ENCODE peak calls at places on chromosomes 2 and 18, in five cellular contexts. D is HepG2, O is K562, Z is GM12878, N is H1. Y is an unnamed sample.

GRCh38 chr2:172643142-172643541 is 87.3 kb downstream of the PDK1 start:
- DNase-seq in D (peak), O (no peak), Z (no peak), N (no peak), Y (no peak)

GRCh38 chr2:2799151-2799697 is 468.1 kb upstream of the MYT1L start:
- DNase-seq in D (no peak), O (no peak), Z (no peak), N (no peak), Y (no peak)

GRCh38 chr2:7044253-7045250 is 127.3 kb downstream of the RNF144A start:
- DNase-seq in D (peak), O (peak), Z (peak), N (peak), Y (peak)

GRCh38 chr2:53490659-53491058 is 276.9 kb upstream of the CHAC2 start:
- DNase-seq in D (no peak), O (no peak), Z (no peak), N (no peak), Y (peak)

GRCh38 chr2:195657634-195658540 is 861 bp downstream of the SLC39A10 start:
- DNase-seq in D (peak), O (peak), Z (no peak), N (no peak), Y (peak)

GRCh38 chr2:75415141-75415540 is 145.6 kb downstream of the EVA1A start:
- DNase-seq in D (no peak), O (no peak), Z (no peak), N (no peak), Y (no peak)

GRCh38 chr2:209463226-209463625 is 39.4 kb downstream of the MAP2 start:
- DNase-seq in D (no peak), O (no peak), Z (no peak), N (no peak), Y (peak)

GRCh38 chr2:9525266-9525665 is 30.4 kb downstream of the ADAM17 start:
- DNase-seq in D (no peak), O (no peak), Z (no peak), N (no peak), Y (no peak)

GRCh38 chr2:109482371-109482841 is 131.4 kb downstream of the SEPTIN10 start:
- DNase-seq in D (no peak), O (no peak), Z (no peak), N (no peak), Y (no peak)

GRCh38 chr2:188517549-188518255 is 226.0 kb downstream of the GULP1 start:
- DNase-seq in D (no peak), O (no peak), Z (no peak), N (no peak), Y (no peak)

GRCh38 chr2:113157897-113158753 is 15.6 kb upstream of the PSD4 start:
- DNase-seq in D (no peak), O (no peak), Z (no peak), N (no peak), Y (no peak)

GRCh38 chr2:163774862-163775261 is 39.1 kb upstream of the FIGN start:
- DNase-seq in D (no peak), O (no peak), Z (no peak), N (no peak), Y (peak)

GRCh38 chr2:228318218-228318617 is 136.7 kb upstream of the SPHKAP start:
- DNase-seq in D (peak), O (no peak), Z (no peak), N (peak), Y (peak)

GRCh38 chr2:169827272-169828140 is at the start of gene UBR3:
- DNase-seq in D (peak), O (peak), Z (peak), N (peak), Y (peak)

GRCh38 chr2:226410212-226410611 is 389.4 kb downstream of the IRS1 start:
- DNase-seq in D (no peak), O (no peak), Z (no peak), N (no peak), Y (no peak)

GRCh38 chr18:68177807-68178702 is 536.9 kb downstream of the TMX3 start:
- DNase-seq in D (peak), O (no peak), Z (no peak), N (no peak), Y (no peak)
- TF ChIP-seq HDAC2 in D (no peak), O (no peak), Z (no peak), N (no peak), Y (no peak)

DNA sequence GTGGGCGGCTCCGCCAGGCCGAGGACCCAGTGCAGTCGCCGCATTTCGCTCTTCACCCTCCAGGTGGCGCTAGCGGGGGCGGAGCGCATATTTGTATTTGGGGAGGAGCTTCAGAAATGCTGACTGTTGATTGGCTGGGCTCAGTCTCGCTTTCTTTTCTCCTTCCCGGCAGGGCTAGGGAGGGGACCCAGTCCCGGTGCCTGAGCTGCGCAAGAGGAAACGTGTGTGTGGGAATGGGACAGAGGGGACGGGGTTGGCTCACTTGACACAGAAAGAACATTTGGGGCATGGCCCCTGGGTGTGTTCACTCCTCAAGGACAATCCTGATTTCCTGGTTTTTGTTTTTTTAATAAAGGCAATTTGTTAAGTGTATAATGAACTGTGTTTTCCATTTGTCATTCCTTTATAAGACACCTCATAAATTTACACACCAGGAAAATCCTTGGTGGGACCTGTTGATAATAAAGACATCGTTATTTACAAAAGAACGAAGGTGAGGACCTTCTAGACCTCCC is 20.4 kb upstream of the DNMT3A start:
- DNase-seq in D (peak), O (peak), Z (peak), N (peak), Y (peak)
- TF ChIP-seq EP300 in D (no peak), O (no peak), Z (no peak), N (no peak), Y (no peak)

GRCh38 chr2:796151-796955 is 119.1 kb upstream of the TMEM18 start:
- DNase-seq in D (no peak), O (no peak), Z (no peak), N (no peak), Y (no peak)
- TF ChIP-seq HDAC2 in D (no peak), O (no peak), Z (no peak), N (no peak), Y (no peak)

GRCh38 chr18:40929389-40929788 is 1025.6 kb upstream of the PIK3C3 start:
- DNase-seq in D (no peak), O (no peak), Z (no peak), N (no peak), Y (no peak)
- TF ChIP-seq EP300 in D (no peak), O (no peak), Z (no peak), N (no peak), Y (no peak)

GRCh38 chr2:28408764-28409599 is 16.3 kb downstream of the FOSL2 start:
- DNase-seq in D (no peak), O (no peak), Z (no peak), N (no peak), Y (no peak)
- TF ChIP-seq HDAC2 in D (no peak), O (no peak), Z (no peak), N (no peak), Y (no peak)

GRCh38 chr2:38090928-38091327 is 15.0 kb upstream of the CYP1B1 start:
- DNase-seq in D (no peak), O (no peak), Z (no peak), N (no peak), Y (no peak)

GRCh38 chr2:38095079-38095478 is 19.1 kb upstream of the CYP1B1 start:
- DNase-seq in D (no peak), O (no peak), Z (no peak), N (no peak), Y (no peak)

GRCh38 chr2:38091757-38092156 is 15.8 kb upstream of the CYP1B1 start:
- DNase-seq in D (no peak), O (no peak), Z (no peak), N (no peak), Y (no peak)

GRCh38 chr2:38093503-38093902 is 17.6 kb upstream of the CYP1B1 start:
- DNase-seq in D (no peak), O (no peak), Z (no peak), N (no peak), Y (no peak)

DNA sequence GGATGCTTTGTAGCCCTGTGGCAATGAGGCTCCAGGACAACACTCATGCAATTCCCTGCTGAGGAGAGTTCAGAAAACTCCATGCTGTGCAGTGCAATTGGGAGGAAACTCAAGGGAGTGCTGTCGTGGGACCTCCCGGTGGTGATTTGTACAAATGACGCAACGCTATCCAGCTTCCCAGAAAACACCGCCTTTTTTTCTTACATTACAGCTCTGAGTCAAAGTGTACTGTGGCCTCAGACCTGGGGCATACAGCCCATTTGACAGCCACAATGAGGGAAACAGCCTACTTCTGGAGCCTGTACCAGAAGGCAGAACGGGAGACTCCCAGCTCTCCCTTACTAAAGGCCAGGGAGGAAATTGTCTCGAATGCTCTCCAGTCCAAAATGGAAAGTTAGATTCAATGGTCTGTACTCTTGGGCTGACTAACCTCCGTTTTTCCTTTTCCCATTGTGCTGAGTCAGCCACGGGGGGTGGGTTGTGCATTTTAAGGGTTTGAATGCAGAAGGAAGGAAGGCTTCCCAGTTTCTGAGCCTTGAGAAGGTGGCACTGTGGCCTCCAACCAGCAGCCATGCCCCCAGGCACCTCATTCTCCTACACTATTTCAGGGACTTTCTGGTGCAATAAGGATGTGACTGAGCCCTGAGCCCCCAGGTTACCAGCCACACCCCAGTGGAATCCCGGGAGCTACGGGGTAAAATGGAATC is 16.4 kb upstream of the CYP1B1 start:
- DNase-seq in D (no peak), O (no peak), Z (no peak), N (no peak), Y (no peak)
- TF ChIP-seq EP300 in D (no peak), O (no peak), Z (no peak), N (no peak), Y (no peak)

DNA sequence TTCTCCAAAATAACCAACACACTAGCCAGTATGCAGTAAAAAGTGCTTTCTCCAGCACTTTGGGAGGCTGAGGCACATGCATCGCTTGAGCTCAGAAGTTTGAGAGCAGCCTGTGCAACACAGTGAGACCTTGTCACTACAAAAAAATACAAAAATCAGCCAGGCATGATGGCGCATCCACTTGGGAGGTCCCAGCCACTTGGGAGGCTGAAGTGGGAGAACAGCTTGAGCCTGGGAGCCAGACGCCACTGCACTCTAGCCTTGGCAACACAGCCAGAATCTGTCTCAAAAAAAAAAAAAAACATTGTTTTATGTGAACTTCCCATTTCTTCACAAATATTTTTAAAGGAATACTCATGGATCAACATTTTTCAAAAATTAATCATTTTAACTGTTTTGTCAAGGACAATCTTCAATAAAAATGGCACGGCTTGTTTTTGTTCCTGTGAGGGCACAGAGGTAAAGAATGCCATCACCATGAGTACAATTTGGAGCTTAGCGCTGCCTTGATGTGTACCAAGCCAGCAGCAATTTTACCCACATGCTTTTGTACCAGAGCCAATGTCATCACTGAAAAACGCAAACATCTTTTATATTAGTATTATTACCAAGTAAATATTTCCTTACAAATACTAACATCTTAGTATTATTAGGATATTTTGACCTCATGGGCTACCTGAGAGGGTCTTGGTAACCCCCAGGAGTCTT is 26.7 kb downstream of the RAB1A start:
- DNase-seq in D (no peak), O (no peak), Z (no peak), N (no peak), Y (no peak)
- TF ChIP-seq HDAC2 in D (no peak), O (no peak), Z (no peak), N (no peak), Y (no peak)

GRCh38 chr2:31227711-31228125 is 6.2 kb upstream of the EHD3 start:
- DNase-seq in D (no peak), O (no peak), Z (no peak), N (no peak), Y (no peak)
- TF ChIP-seq EP300 in D (no peak), O (no peak), Z (no peak), N (no peak), Y (no peak)

DNA sequence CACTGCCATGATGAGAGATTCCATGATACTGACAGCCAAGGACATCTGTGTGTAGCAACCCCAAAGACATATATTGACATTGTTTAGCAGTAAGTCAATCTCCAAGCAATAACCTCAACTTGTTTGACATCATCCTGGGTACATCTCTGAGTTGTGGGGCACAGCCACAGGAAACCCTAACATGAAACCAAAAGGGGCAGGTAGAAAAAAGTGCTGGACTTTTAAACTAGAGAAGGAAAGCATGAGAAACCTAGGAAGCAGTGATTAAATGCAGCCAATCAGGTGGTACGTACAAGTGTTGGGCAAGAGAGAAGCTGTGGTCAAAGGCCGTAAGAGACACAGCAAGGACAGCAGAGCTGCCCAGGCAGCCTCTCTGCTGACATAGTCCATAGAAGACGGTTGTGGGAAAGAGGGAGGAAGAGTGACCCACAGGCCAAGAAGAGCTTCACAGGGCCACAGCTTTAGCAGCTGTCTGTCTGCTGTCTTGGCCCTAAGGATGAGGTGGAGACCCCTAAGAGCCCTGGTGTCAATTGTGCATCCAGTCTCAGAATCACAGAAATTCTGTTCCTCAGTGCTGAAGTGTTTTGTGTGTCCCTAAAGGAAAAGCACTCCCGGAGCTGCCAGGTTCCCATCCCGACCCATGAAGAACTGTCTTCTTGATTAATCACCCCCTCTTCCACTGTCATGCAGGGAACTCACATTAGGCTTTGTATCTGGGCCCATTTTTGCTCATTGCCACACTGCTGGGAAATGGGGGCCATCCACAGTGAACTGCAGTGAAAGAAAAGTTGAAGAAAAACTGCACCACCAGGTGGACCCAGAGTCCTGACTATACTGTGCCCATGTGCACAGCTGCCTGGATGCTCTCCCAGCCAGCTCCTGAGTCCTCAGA is 25.4 kb upstream of the CHN1 start:
- DNase-seq in D (peak), O (no peak), Z (no peak), N (peak), Y (peak)
- TF ChIP-seq HDAC2 in D (peak), O (no peak), Z (no peak), N (no peak), Y (no peak)

GRCh38 chr2:216878072-216878471 is 18.2 kb upstream of the TNP1 start:
- DNase-seq in D (no peak), O (no peak), Z (no peak), N (no peak), Y (no peak)

GRCh38 chr2:216882876-216883275 is 23.0 kb upstream of the TNP1 start:
- DNase-seq in D (no peak), O (peak), Z (no peak), N (no peak), Y (no peak)

GRCh38 chr2:216879727-216880508 is 20.1 kb upstream of the TNP1 start:
- DNase-seq in D (no peak), O (peak), Z (no peak), N (no peak), Y (no peak)

GRCh38 chr2:216881411-216881810 is 21.5 kb upstream of the TNP1 start:
- DNase-seq in D (no peak), O (no peak), Z (no peak), N (no peak), Y (no peak)

GRCh38 chr2:216880509-216881184 is 20.8 kb upstream of the TNP1 start:
- DNase-seq in D (no peak), O (peak), Z (no peak), N (no peak), Y (no peak)
- TF ChIP-seq EP300 in D (no peak), O (peak), Z (no peak), N (no peak), Y (no peak)